ENCODE peak calls at places on chromosomes 6 and 20, in seven cellular contexts. H, C, G, O, T, P and B are unnamed samples.

GRCh38 chr6:6825986-6826901 is 237.7 kb downstream of the LY86 start:
- DNase-seq in P (no peak), O (peak), T (no peak), C (no peak), H (no peak), G (no peak), B (no peak)

GRCh38 chr20:32436142-32436861 is 78.2 kb downstream of the ASXL1 start:
- DNase-seq in G (no peak), T (no peak), O (no peak), C (no peak), P (no peak), H (no peak), B (no peak)

GRCh38 chr6:97059473-97059872 is 134.9 kb downstream of the KLHL32 start:
- DNase-seq in C (no peak), O (peak), H (peak), T (no peak), G (peak), P (no peak), B (peak)

GRCh38 chr6:6521961-6522360 is 66.6 kb upstream of the LY86 start:
- DNase-seq in O (no peak), G (no peak), H (no peak), T (no peak), C (no peak), P (no peak), B (no peak)

GRCh38 chr20:41497186-41497895 is 120.8 kb downstream of the CHD6 start:
- DNase-seq in T (no peak), G (no peak), O (no peak), C (no peak), H (no peak), P (no peak), B (no peak)

GRCh38 chr20:25320035-25320800 is 70.4 kb downstream of the ABHD12 start:
- DNase-seq in P (peak), T (no peak), C (no peak), G (no peak), H (no peak), O (no peak), B (no peak)

GRCh38 chr6:47621838-47622449 is 76.4 kb upstream of the ADGRF4 start:
- DNase-seq in T (no peak), P (no peak), G (no peak), O (no peak), C (no peak), H (no peak), B (no peak)

GRCh38 chr6:167951781-167952511 is 45.5 kb upstream of the KIF25 start:
- DNase-seq in O (no peak), H (no peak), C (no peak), P (no peak), T (no peak), G (no peak), B (no peak)

GRCh38 chr20:9955646-9956045 is 79.1 kb upstream of the ANKEF1 start:
- DNase-seq in G (no peak), C (no peak), H (peak), T (no peak), P (no peak), O (no peak), B (no peak)

GRCh38 chr20:60473240-60473639 is 515.0 kb downstream of the CDH26 start:
- DNase-seq in G (no peak), T (no peak), P (peak), C (no peak), H (no peak), O (no peak), B (no peak)